ENCODE peak calls at places on chromosomes 7 and 10, in five cellular contexts. S is IMR-90, V is neuronal stem cell, K is H9, X is H1. R is an unnamed sample.

GRCh38 chr10:93598157-93598556 is 2.9 kb downstream of the RBP4 start:
- DNase-seq in S (no peak), V (no peak), K (no peak), X (no peak), R (peak)

GRCh38 chr10:5442056-5442989 is 30.0 kb downstream of the NET1 start:
- DNase-seq in S (peak), V (no peak), K (no peak), X (no peak), R (peak)

GRCh38 chr7:35248576-35249536 is 5.0 kb downstream of the TBX20 start:
- DNase-seq in S (no peak), V (no peak), K (peak), X (no peak), R (no peak)

GRCh38 chr10:103715430-103715829 is 139.9 kb downstream of the SH3PXD2A start:
- DNase-seq in S (peak), V (no peak), K (no peak), X (no peak), R (peak)

GRCh38 chr7:157565201-157565626 is 228.4 kb downstream of the DNAJB6 start:
- DNase-seq in S (no peak), V (no peak), K (no peak), X (no peak), R (no peak)

GRCh38 chr7:69892790-69893189 is 294.5 kb downstream of the AUTS2 start:
- DNase-seq in S (no peak), V (no peak), K (no peak), X (no peak), R (no peak)

GRCh38 chr7:138861051-138861450 is 63.1 kb upstream of the ATP6V0A4 start:
- DNase-seq in S (no peak), V (no peak), K (no peak), X (no peak), R (no peak)

GRCh38 chr7:70071786-70072185 is 473.5 kb downstream of the AUTS2 start:
- DNase-seq in S (no peak), V (no peak), K (no peak), X (no peak), R (no peak)

GRCh38 chr7:82017334-82017943 is 247.6 kb upstream of the HGF start:
- DNase-seq in S (peak), V (no peak), K (no peak), X (no peak), R (peak)

GRCh38 chr10:17409170-17409733 is 45.1 kb downstream of the ST8SIA6 start:
- DNase-seq in S (peak), V (no peak), K (no peak), X (no peak), R (no peak)

GRCh38 chr10:122348951-122349361 is 25.6 kb upstream of the PLEKHA1 start:
- DNase-seq in S (no peak), V (peak), K (no peak), X (no peak), R (no peak)

GRCh38 chr10:122348512-122348911 is 26.0 kb upstream of the PLEKHA1 start:
- DNase-seq in S (no peak), V (peak), K (no peak), X (no peak), R (no peak)

GRCh38 chr10:122344741-122345258 is 29.7 kb upstream of the PLEKHA1 start:
- DNase-seq in S (peak), V (no peak), K (no peak), X (no peak), R (peak)

GRCh38 chr10:122346326-122346950 is 28.1 kb upstream of the PLEKHA1 start:
- DNase-seq in S (no peak), V (no peak), K (no peak), X (no peak), R (no peak)

GRCh38 chr10:122347162-122347561 is 27.3 kb upstream of the PLEKHA1 start:
- DNase-seq in S (no peak), V (no peak), K (no peak), X (no peak), R (no peak)
- H2AFZ ChIP-seq in S (no peak), V (no peak), K (no peak), X (no peak), R (no peak)

DNA sequence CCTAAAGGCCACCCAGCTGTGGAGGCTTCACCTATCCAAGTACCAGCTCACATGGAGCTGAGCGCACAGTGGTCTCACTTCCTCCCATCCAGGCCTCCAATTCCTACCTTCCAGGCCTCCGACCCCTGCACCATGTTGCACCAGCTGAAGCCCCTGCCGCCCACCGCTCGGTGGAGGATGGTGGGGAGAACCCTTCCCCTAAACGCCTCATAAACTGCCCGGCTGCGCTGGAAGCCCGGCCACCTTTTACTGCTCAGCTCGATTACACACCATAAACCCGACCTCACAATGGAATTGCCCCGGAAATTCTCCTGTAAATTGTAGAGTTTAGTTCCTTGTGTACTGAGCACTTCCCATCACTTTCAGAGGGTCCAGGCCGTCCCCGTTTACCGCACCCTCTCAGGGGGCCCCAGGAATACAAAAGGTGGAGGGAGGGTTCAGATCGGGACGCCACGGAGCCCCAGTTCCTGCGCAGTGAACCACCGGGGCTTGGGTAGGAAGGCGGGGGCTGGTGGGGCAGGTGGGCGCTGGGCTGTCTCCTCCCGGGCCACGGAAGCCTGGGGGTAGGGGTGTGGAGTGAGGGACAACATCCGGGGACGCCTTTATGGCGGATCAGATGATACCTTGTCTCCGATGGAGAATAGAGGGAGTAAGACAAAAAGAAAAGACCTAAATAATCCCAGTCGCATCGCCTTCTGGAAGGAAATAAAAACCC is 1.4 kb upstream of the HOXA7 start:
- DNase-seq in S (no peak), V (no peak), K (peak), X (no peak), R (no peak)
- H3K27ac ChIP-seq in S (no peak), V (no peak), K (no peak), X (no peak), R (no peak)

DNA sequence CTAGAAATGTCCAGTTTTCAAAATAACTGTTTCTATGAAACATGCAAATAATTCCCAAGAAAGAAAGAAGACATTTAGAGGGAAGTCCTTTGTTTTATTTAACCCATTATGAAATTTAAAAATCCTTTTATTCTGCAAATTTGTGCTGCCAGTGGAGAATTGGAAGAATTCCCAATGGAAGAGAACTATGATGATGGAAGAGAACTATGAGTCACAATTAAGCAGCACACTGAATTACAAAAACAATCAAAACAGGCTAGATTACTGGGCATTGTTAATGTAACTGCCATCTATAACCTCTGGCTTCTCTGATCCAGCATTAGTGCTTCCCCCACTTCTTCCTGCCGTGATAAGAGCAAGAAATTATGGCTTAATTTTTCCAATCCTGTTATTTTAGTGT is 126.2 kb upstream of the FEZF1 start:
- DNase-seq in S (no peak), V (no peak), K (no peak), X (no peak), R (no peak)
- H2BK15ac ChIP-seq in S (no peak), V (no peak), K (no peak), X (no peak), R (no peak)

DNA sequence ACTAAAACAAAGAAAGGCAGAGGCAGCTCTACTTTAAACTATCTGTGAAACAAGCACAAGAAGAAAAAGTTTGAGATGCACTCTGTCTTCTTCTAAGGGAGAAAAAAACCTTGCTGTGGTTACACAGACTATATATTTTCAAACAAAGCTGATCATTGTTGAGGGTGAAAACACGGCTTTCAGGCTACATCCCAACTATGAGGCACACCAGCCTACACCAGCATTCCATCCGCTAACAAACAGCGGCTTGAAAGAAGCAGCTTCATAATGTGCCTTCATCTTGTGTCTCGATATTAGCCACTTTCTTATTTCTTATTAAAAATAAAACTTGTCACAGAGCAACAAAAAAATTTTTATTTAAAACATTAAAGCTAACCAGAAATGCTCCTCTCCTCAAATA is 79.1 kb downstream of the USP6NL start:
- DNase-seq in S (peak), V (no peak), K (no peak), X (no peak), R (peak)
- H2AFZ ChIP-seq in S (no peak), V (no peak), K (no peak), X (no peak), R (no peak)

DNA sequence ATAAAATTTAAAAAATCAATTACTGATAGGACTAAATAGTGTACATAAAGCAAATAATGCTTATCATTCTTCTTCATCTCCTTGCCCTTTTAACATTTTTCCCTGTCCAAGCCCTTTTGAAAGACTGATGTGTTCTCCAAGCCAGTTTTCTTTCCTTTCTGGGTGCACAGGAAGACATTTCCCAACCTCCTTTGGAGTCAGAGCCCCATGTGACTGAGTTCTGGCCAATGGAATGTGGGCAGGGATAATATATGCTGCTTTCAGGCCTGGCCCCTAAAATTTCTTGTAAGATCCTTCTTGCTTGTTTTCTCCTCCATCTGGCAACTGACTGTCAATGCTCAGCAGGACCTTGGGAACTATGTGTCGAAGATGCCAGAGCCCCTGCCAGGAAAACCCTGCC is 197.5 kb downstream of the EMX2 start:
- DNase-seq in S (no peak), V (no peak), K (no peak), X (no peak), R (no peak)
- H3K27ac ChIP-seq in S (no peak), V (no peak), K (no peak), X (no peak), R (no peak)

DNA sequence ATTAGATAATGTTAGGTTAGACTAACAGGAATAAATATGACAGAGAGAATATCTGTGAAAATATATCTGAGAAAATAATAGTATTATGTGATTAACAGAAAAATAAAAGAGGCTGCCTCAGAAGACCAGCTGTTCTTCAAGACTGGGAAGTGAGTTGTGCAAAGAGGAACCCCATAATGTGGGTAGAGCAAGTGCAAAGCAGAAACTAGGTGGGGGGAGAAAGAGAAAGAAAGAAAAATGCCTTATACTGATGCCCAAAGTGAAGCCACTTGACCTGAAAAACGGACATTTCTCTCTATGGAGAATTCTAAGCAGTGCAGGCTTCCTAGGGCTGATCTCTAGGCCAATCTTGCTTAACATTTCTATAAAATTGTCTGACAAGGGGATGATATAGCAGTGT is 3.8 kb downstream of the NEBL start:
- DNase-seq in S (no peak), V (no peak), K (no peak), X (no peak), R (no peak)
- H2BK15ac ChIP-seq in S (no peak), V (no peak), K (no peak), X (no peak), R (no peak)